ENCODE peak calls at places on chromosomes 11 and 22, in five cellular contexts. A is GM04504, Z is HCT116, T is COR-L47, B is NCI-H774. X is an unnamed sample.

GRCh38 chr11:35725880-35726279 is 63.3 kb downstream of the TRIM44 start:
- DNase-seq in T (no peak), B (no peak), Z (peak; percentile 26), A (peak; percentile 12), X (no peak)

GRCh38 chr11:65973439-65974110 is 12.0 kb downstream of the SART1 start:
- DNase-seq in Z (no peak), T (no peak), A (no peak), B (no peak), X (no peak)

GRCh38 chr22:38870791-38871359 is 1.1 kb downstream of the CBX6 start:
- DNase-seq in T (no peak), Z (no peak), B (no peak), A (no peak), X (no peak)

GRCh38 chr11:64353101-64353738 is 5.7 kb upstream of the RPS6KA4 start:
- DNase-seq in Z (no peak), B (peak; percentile 66), A (no peak), T (peak; percentile 94), X (no peak)

GRCh38 chr22:48883211-48883960 is 944.3 kb downstream of the BRD1 start:
- DNase-seq in A (no peak), Z (no peak), T (no peak), B (no peak), X (no peak)

GRCh38 chr11:57251491-57252104 is 14.5 kb upstream of the APLNR start:
- DNase-seq in T (no peak), B (no peak), A (no peak), Z (no peak), X (no peak)

GRCh38 chr11:120215634-120216033 is 4.8 kb downstream of the OAF start:
- DNase-seq in A (no peak), B (no peak), Z (no peak), T (no peak), X (no peak)

GRCh38 chr22:49628351-49629023 is 199.2 kb downstream of the BRD1 start:
- DNase-seq in Z (no peak), T (peak; percentile 79), A (no peak), B (no peak), X (no peak)

GRCh38 chr22:44455151-44455962 is 42.7 kb downstream of the RTL6 start:
- DNase-seq in A (no peak), T (no peak), B (no peak), Z (no peak), X (no peak)

GRCh38 chr11:46617451-46618314 is at the start of gene ATG13:
- DNase-seq in T (peak; percentile 70), A (peak; percentile 61), B (peak; percentile 50), Z (peak; percentile 28), X (peak; percentile 43)

GRCh38 chr11:4164884-4165590 is 70.4 kb downstream of the RRM1 start:
- DNase-seq in T (no peak), Z (no peak), A (no peak), B (no peak), X (no peak)

GRCh38 chr11:65868076-65868667 is 4.4 kb downstream of the EFEMP2 start:
- DNase-seq in B (no peak), T (no peak), A (no peak), Z (no peak), X (no peak)

GRCh38 chr11:134158023-134158422 is 65.7 kb downstream of the NCAPD3 start:
- DNase-seq in T (no peak), A (no peak), Z (no peak), B (no peak), X (no peak)

GRCh38 chr11:104254347-104254746 is 90.4 kb upstream of the PDGFD start:
- DNase-seq in B (no peak), A (no peak), Z (peak; percentile 46), T (no peak), X (no peak)

GRCh38 chr22:23893957-23894709 is at the start of gene MIF:
- DNase-seq in T (peak; percentile 96), B (peak; percentile 90), A (peak; percentile 70), Z (peak; percentile 80), X (peak; percentile 81)

GRCh38 chr11:2700415-2701211 is 819 bp upstream of the KCNQ1OT1 start:
- DNase-seq in Z (no peak), A (no peak), B (no peak), T (no peak), X (no peak)

GRCh38 chr22:31248138-31248745 is 36.1 kb downstream of the LIMK2 start:
- DNase-seq in A (peak; percentile 83), B (no peak), Z (no peak), T (no peak), X (peak; percentile 58)

GRCh38 chr11:31106326-31106725 is 263.2 kb downstream of the DCDC1 start:
- DNase-seq in T (peak; percentile 81), A (no peak), B (no peak), Z (no peak), X (no peak)

GRCh38 chr11:131499199-131499598 is 128.8 kb downstream of the NTM start:
- DNase-seq in B (no peak), Z (no peak), T (no peak), A (no peak), X (no peak)

GRCh38 chr22:33922268-33922667 is 2.0 kb upstream of the LARGE1 start:
- DNase-seq in A (no peak), B (no peak), Z (no peak), T (no peak), X (no peak)

GRCh38 chr11:2673871-2674471 is 25.8 kb downstream of the KCNQ1OT1 start:
- DNase-seq in T (no peak), B (no peak), A (no peak), Z (no peak), X (no peak)

GRCh38 chr11:134576721-134577171 is 164.7 kb upstream of the B3GAT1 start:
- DNase-seq in A (no peak), B (no peak), Z (no peak), T (no peak), X (no peak)

GRCh38 chr11:45388472-45388871 is 102.3 kb upstream of the SYT13 start:
- DNase-seq in Z (no peak), A (no peak), T (no peak), B (no peak), X (no peak)

GRCh38 chr22:39448205-39449054 is 8.4 kb upstream of the MGAT3 start:
- DNase-seq in Z (no peak), T (no peak), B (no peak), A (no peak), X (no peak)

GRCh38 chr11:130308925-130309324 is 5.8 kb downstream of the ZBTB44 start:
- DNase-seq in T (no peak), B (no peak), Z (no peak), A (no peak), X (no peak)

GRCh38 chr11:69122642-69123431 is 32.9 kb upstream of the SMIM38 start:
- DNase-seq in T (no peak), A (no peak), Z (peak; percentile 92), B (no peak), X (no peak)

GRCh38 chr11:112793416-112793815 is 167.8 kb upstream of the NCAM1 start:
- DNase-seq in A (no peak), T (no peak), Z (no peak), B (no peak), X (no peak)

GRCh38 chr22:28570697-28571373 is 108.8 kb downstream of the TTC28 start:
- DNase-seq in A (no peak), Z (no peak), T (no peak), B (no peak), X (no peak)

GRCh38 chr11:126414615-126415014 is 59.1 kb downstream of the ST3GAL4 start:
- DNase-seq in Z (no peak), B (no peak), T (no peak), A (no peak), X (no peak)

GRCh38 chr22:23909258-23909898 is 15.2 kb downstream of the MIF start:
- DNase-seq in T (no peak), B (no peak), Z (no peak), A (no peak), X (no peak)

GRCh38 chr11:7775689-7776088 is 21.1 kb downstream of the OR5P2 start:
- DNase-seq in A (no peak), T (no peak), Z (no peak), B (no peak), X (no peak)

GRCh38 chr22:19968450-19968891 is 26.9 kb upstream of the TXNRD2 start:
- DNase-seq in T (no peak), B (no peak), Z (no peak), A (no peak), X (no peak)

GRCh38 chr22:43434601-43435311 is 22.9 kb downstream of the MPPED1 start:
- DNase-seq in B (no peak), Z (no peak), T (no peak), A (no peak), X (no peak)

GRCh38 chr22:17779286-17780115 is 5.2 kb upstream of the BID start:
- DNase-seq in Z (no peak), B (no peak), T (peak; percentile 34), A (no peak), X (no peak)

GRCh38 chr11:10696797-10697620 is 3.5 kb upstream of the IRAG1 start:
- DNase-seq in T (no peak), A (no peak), Z (no peak), B (no peak), X (no peak)

GRCh38 chr22:33023119-33023827 is 34.9 kb downstream of the SYN3 start:
- DNase-seq in T (no peak), Z (no peak), A (no peak), B (no peak), X (no peak)